ENCODE peak calls at places on chromosomes 4 and X, in nine cellular contexts. V is bronchial epithelial cell, I is fibroblast of mammary gland, H is stomach, P is thyroid gland, G is heart right ventricle, F is right lobe of liver, C is tibial artery, E is hepatocyte. T is an unnamed sample.

GRCh38 chr4:8772499-8773123 is 99.0 kb downstream of the HMX1 start:
- DNase-seq in V (no peak), G (no peak), E (no peak), H (no peak), I (no peak), F (no peak), P (no peak), C (no peak), T (no peak)

GRCh38 chr4:174681723-174682300 is 147.2 kb downstream of the GLRA3 start:
- DNase-seq in E (peak; percentile 29), V (peak; percentile 65), H (no peak), P (no peak), C (no peak), F (no peak), G (no peak), I (peak; percentile 55), T (no peak)

GRCh38 chr4:85600501-85600900 is 125.6 kb downstream of the ARHGAP24 start:
- DNase-seq in E (no peak), H (no peak), F (no peak), P (no peak), I (no peak), V (no peak), G (no peak), C (no peak), T (no peak)

GRCh38 chr4:186016796-186017195 is 52.2 kb upstream of the TLR3 start:
- DNase-seq in F (no peak), P (no peak), H (no peak), V (no peak), I (no peak), G (no peak), E (no peak), C (no peak), T (no peak)

GRCh38 chr4:3321295-3321889 is 28.6 kb downstream of the RGS12 start:
- DNase-seq in G (peak; percentile 63), H (peak; percentile 23), P (no peak), F (peak; percentile 35), C (peak; percentile 39), I (peak; percentile 56), V (no peak), E (no peak), T (no peak)

GRCh38 chr4:40199179-40199670 is 2.4 kb downstream of the RHOH start:
- DNase-seq in C (no peak), E (no peak), P (no peak), V (no peak), F (no peak), H (no peak), I (no peak), G (no peak), T (no peak)

GRCh38 chr4:61514991-61515390 is 314.9 kb downstream of the ADGRL3 start:
- DNase-seq in V (peak; percentile 48), E (no peak), H (no peak), I (no peak), F (no peak), G (no peak), C (no peak), P (no peak), T (no peak)

GRCh38 chr4:139099366-139099982 is 77.5 kb downstream of the ELF2 start:
- DNase-seq in E (peak; percentile 87), H (peak; percentile 69), I (peak; percentile 89), C (peak; percentile 37), P (peak; percentile 83), V (peak; percentile 81), F (peak; percentile 74), G (peak; percentile 19), T (no peak)

GRCh38 chr4:2246384-2247127 is 4.6 kb upstream of the HAUS3 start:
- DNase-seq in E (peak; percentile 2), C (peak; percentile 18), P (no peak), V (no peak), F (no peak), I (no peak), H (no peak), G (no peak), T (no peak)

GRCh38 chr4:44845309-44845708 is 119.0 kb upstream of the GNPDA2 start:
- DNase-seq in F (no peak), E (no peak), H (no peak), P (no peak), G (no peak), V (no peak), C (no peak), I (no peak), T (no peak)

GRCh38 chr4:77045490-77045889 is 30.3 kb downstream of the CCNI start:
- DNase-seq in H (no peak), I (peak; percentile 56), V (peak; percentile 29), P (no peak), C (no peak), G (no peak), E (peak; percentile 38), F (no peak), T (no peak)
- TF ChIP-seq CTCF in H (no peak), I (peak; percentile 36), V (peak; percentile 6), P (peak; percentile 16), C (no peak), G (no peak), E (peak; percentile 42), F (no peak), T (peak; percentile 42)

DNA sequence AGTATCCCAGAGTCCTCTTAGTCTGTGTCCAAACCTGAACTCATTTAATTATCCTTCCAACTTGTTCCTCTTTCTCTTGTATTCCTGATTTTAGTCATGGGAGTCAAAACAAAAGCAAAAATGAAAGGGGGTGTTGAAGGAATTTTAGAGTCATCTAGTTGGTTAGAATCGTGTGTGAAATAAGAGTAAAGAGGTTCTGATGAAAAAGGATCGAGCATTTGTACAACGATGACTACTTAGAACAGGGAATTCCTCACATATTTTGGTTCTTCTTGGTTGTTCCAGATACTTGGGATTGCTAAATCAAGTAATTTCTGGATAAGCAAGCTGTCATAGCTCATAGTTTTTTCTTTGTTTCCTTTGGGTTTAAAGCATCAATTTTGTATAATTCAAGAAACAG is 194.4 kb downstream of the BCOR start:
- DNase-seq in H (no peak), V (peak; percentile 31), I (peak; percentile 72), C (no peak), F (no peak), P (no peak), E (no peak), G (no peak), T (no peak)
- H3K4me3 ChIP-seq in H (no peak overlapping the region), V (no peak overlapping the region), I (no peak overlapping the region), C (no peak overlapping the region), F (no peak overlapping the region), P (no peak overlapping the region), E (no peak overlapping the region), G (no peak overlapping the region), T (no peak overlapping the region)

GRCh38 chrX:129433945-129434344 is 89.3 kb downstream of the SMARCA1 start:
- DNase-seq in H (no peak), C (no peak), V (no peak), G (no peak), F (no peak), P (no peak), E (no peak), I (no peak), T (no peak)

GRCh38 chrX:129433461-129433860 is 89.8 kb downstream of the SMARCA1 start:
- DNase-seq in P (no peak), C (no peak), V (no peak), E (no peak), I (no peak), H (no peak), G (no peak), F (no peak), T (no peak)
- TF ChIP-seq CTCF in P (no peak), C (no peak), V (no peak), E (no peak), I (no peak), H (no peak), G (no peak), F (no peak), T (no peak)

DNA sequence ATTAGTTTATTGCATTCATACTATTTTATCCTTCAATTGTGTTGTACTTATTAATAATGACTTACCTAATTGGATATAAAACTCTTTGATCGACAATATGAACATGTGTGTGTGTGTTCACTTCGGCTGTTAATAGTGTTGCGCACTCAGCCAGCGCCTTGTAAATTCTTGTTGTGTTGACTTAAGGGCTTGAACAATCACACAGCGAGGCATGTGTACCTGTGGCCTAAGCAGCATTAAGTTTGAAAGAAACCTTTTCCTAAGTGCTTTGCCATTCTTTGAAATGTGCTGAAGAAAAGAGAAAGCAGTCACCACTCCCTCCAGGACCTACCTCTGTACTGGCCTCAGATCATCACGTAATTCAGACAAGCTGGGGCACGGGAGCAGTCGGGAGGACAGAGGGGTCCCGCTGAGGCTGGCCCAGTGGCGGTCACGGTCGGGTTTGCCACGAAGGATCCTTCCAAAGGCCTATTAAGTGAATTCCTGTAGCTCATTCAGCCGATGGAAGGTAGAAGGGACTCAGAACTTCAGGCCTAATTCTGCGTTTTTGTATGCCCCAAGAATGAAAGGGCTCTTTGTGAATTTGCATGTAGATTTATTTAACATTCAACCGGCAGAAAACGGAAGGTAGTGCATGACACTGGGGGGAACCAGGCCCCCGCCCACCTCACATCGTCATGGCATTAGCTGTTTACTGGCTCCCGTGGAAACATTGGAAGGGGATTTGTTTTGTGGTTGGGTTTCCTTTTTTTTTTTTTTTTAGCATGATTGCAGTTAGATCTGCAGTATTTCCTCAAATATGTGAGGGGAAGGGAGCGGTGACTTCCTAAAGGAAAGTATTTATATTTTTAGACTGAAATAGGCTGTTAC is 106.3 kb downstream of the TRAPPC11 start:
- DNase-seq in G (peak; percentile 44), C (no peak), H (no peak), I (no peak), E (peak; percentile 38), V (peak; percentile 44), F (no peak), P (peak; percentile 91), T (no peak)
- H3K4me3 ChIP-seq in G (peak overlapping the region; percentile 24), C (no peak overlapping the region), H (no peak overlapping the region), I (no peak overlapping the region), E (no peak overlapping the region), V (no peak overlapping the region), F (no peak overlapping the region), P (no peak overlapping the region), T (peak overlapping the region; percentile 37)